ENCODE peak calls at places on chromosomes 7 and 10, in four cellular contexts. M is HepG2, X is endothelial cell of umbilical vein, N is tibial nerve. Y is an unnamed sample.

GRCh38 chr7:159104188-159105030 is 40.3 kb downstream of the VIPR2 start:
- DNase-seq in X (no peak), N (no peak), M (no peak), Y (peak; percentile 77)

GRCh38 chr7:56105508-56105907 is 768 bp downstream of the CHCHD2 start:
- DNase-seq in M (peak; percentile 73), X (peak; percentile 69), N (no peak), Y (no peak)

GRCh38 chr7:22402250-22402649 is 45.3 kb upstream of the RAPGEF5 start:
- DNase-seq in N (no peak), X (no peak), M (no peak), Y (no peak)

GRCh38 chr7:64877714-64878610 is 25.1 kb upstream of the ZNF273 start:
- DNase-seq in M (no peak), X (no peak), N (no peak), Y (no peak)

GRCh38 chr10:63054889-63055606 is 78.1 kb upstream of the NRBF2 start:
- DNase-seq in X (no peak), M (no peak), N (no peak), Y (no peak)

GRCh38 chr7:2567663-2568238 is 9.0 kb downstream of the IQCE start:
- DNase-seq in X (no peak), N (no peak), M (peak; percentile 42), Y (peak; percentile 34)

GRCh38 chr10:6348091-6348862 is 145.5 kb downstream of the PFKFB3 start:
- DNase-seq in N (no peak), X (no peak), M (no peak), Y (peak; percentile 23)

GRCh38 chr10:17888189-17888588 is 63.5 kb upstream of the SLC39A12 start:
- DNase-seq in X (no peak), M (no peak), N (no peak), Y (no peak)

GRCh38 chr7:106326594-106327537 is 42.1 kb upstream of the NAMPT start:
- DNase-seq in M (peak; percentile 56), N (no peak), X (no peak), Y (no peak)

GRCh38 chr7:44767134-44767911 is 18.7 kb downstream of the ZMIZ2 start:
- DNase-seq in X (no peak), M (no peak), N (no peak), Y (peak; percentile 21)

GRCh38 chr7:156993021-156993924 is 17.2 kb downstream of the MNX1 start:
- DNase-seq in N (no peak), M (no peak), X (no peak), Y (no peak)

GRCh38 chr7:98357751-98358161 is 43.1 kb downstream of the BAIAP2L1 start:
- DNase-seq in M (peak; percentile 72), X (peak; percentile 48), N (no peak), Y (no peak)

GRCh38 chr10:124875596-124875995 is 66.3 kb upstream of the ZRANB1 start:
- DNase-seq in N (no peak), X (peak; percentile 10), M (no peak), Y (no peak)

GRCh38 chr10:85916192-85916747 is 450.3 kb downstream of the GRID1 start:
- DNase-seq in X (no peak), M (no peak), N (peak; percentile 28), Y (no peak)

GRCh38 chr7:156612930-156613329 is 27.6 kb upstream of the RNF32 start:
- DNase-seq in M (no peak), N (no peak), X (no peak), Y (no peak)

GRCh38 chr7:31794851-31795250 is 107.8 kb downstream of the PPP1R17 start:
- DNase-seq in N (no peak), X (no peak), M (no peak), Y (no peak)

GRCh38 chr7:28729276-28729675 is 228.9 kb downstream of the TRIL start:
- DNase-seq in M (no peak), N (no peak), X (no peak), Y (no peak)

GRCh38 chr7:143987513-143987912 is 12.6 kb upstream of the OR6B1 start:
- DNase-seq in N (no peak), X (no peak), M (no peak), Y (no peak)

DNA sequence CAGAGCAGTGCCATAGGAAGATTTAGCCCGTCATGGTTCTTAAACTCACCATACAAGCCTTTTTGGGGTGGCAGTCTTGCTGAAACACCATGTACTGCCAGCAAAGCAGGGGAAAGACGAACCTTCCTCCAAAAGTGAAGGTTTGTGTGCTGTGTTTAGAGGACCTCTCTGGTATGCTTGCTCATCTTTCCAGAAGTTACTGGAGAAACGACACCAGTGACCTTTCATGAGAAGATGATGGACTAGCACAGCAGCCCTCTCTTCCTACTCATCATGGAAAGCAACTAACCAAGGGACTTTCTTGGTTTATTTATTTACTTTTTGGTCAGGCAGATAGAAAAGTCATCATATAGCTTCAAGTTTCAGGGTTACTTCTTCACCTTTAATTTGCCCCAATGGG is 247.4 kb downstream of the PTEN start:
- DNase-seq in X (no peak), N (no peak), M (no peak), Y (no peak)
- H3K4me1 ChIP-seq in X (no peaks in the 10 kb centered on the region), N (peaks cover 2% of the 10 kb centered on the region), M (peaks cover 5% of the 10 kb centered on the region), Y (no peaks in the 10 kb centered on the region)

GRCh38 chr7:51354897-51355296 is 38.3 kb upstream of the COBL start:
- DNase-seq in N (no peak), M (no peak), X (no peak), Y (no peak)
- TF ChIP-seq CTCF in N (no peak), M (peak; percentile 42), X (no peak), Y (no peak)

DNA sequence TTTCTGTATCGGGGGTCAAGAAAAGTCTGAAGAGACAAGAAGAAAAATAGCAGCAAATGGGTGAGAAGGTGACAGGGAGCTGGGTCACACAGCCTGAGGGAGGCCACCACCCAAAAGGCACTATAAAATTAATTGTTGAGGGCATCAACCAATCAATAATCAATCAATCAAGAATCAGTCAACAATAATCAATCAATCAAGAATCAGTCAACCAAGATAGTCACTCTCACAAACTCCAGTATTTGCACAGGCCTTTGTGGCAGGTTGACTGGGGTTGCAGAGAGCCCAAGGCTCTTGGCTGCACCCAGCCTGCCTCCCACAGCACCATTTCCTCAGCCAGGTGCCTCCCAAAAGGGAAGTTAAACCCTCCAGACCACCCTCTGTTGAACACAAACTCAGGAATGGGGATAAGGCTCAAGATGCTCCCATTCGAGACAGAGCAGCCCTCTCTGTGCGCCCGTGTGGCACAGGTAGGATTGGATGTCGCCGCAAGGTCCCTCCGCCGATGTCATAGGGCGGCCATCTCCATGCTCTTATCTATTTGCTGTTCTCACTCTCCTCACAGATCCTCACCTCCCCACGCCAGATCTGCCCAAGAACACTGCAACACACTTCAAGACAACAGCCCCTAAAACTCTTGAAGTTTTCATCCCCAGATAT is 64.0 kb downstream of the TNS3 start:
- DNase-seq in M (no peak), X (no peak), N (no peak), Y (no peak)
- H3K4me1 ChIP-seq in M (peaks cover 79% of the 10 kb centered on the region), X (no peaks in the 10 kb centered on the region), N (peaks cover 77% of the 10 kb centered on the region), Y (peaks cover 14% of the 10 kb centered on the region)

GRCh38 chr7:83271212-83272099 is 108.8 kb upstream of the PCLO start:
- DNase-seq in M (peak; percentile 1), N (no peak), X (peak; percentile 55), Y (no peak)
- TF ChIP-seq CTCF in M (peak; percentile 34), N (no peak), X (no peak), Y (peak; percentile 28)

GRCh38 chr10:112754001-112754411 is 196.0 kb upstream of the TCF7L2 start:
- DNase-seq in N (no peak), M (no peak), X (peak; percentile 34), Y (no peak)
- H3K4me1 ChIP-seq in N (peaks cover 24% of the 10 kb centered on the region), M (peaks cover 77% of the 10 kb centered on the region), X (no peaks in the 10 kb centered on the region), Y (no peaks in the 10 kb centered on the region)